ENCODE peak calls at places on chromosomes 5 and 9, in nine cellular contexts. S is ascending aorta; B is GM23248; N is adrenal gland; L is naive thymus-derived CD4-positive, alpha-beta T cell; P is breast epithelium; H is mesendoderm; M is heart right ventricle; C is Panc1. E is an unnamed sample.
A peak's percentile ranks its signal among the peaks of the same experiment; 100 is the strongest.

GRCh38 chr9:95017062-95017461 is 290.6 kb downstream of the AOPEP start:
- DNase-seq in L (no peak), H (no peak), C (no peak), S (no peak), P (no peak), N (no peak), B (peak; percentile 63), M (no peak), E (no peak)

GRCh38 chr9:89723696-89724095 is 118.9 kb downstream of the GADD45G start:
- DNase-seq in S (no peak), B (no peak), H (no peak), C (no peak), M (no peak), P (no peak), L (no peak), N (no peak), E (no peak)

GRCh38 chr9:101737705-101738565 is 512 bp downstream of the GRIN3A start:
- DNase-seq in H (peak; percentile 65), M (no peak), C (no peak), N (no peak), P (no peak), L (no peak), B (peak; percentile 27), S (no peak), E (no peak)

GRCh38 chr5:98510111-98510510 is 263.4 kb upstream of the RGMB start:
- DNase-seq in B (peak; percentile 58), S (no peak), L (no peak), H (peak; percentile 72), P (no peak), M (no peak), N (no peak), C (no peak), E (no peak)

GRCh38 chr5:77843570-77844407 is 67.7 kb upstream of the TBCA start:
- DNase-seq in P (no peak), L (no peak), M (no peak), C (no peak), S (no peak), H (peak; percentile 57), N (no peak), B (peak; percentile 47), E (no peak)

GRCh38 chr9:34084562-34084961 is 35.9 kb upstream of the UBAP2 start:
- DNase-seq in H (no peak), B (peak; percentile 14), S (peak; percentile 24), C (no peak), M (peak; percentile 27), N (no peak), L (no peak), P (no peak), E (no peak)

GRCh38 chr9:136059321-136059791 is 35.7 kb downstream of the NACC2 start:
- DNase-seq in S (no peak), M (no peak), C (no peak), N (no peak), L (no peak), H (no peak), P (no peak), B (no peak), E (no peak)

GRCh38 chr9:83036043-83036442 is 26.9 kb downstream of the RASEF start:
- DNase-seq in N (no peak), C (no peak), S (no peak), B (no peak), H (no peak), M (no peak), P (no peak), L (no peak), E (no peak)

GRCh38 chr9:138052322-138052615 is 174.7 kb downstream of the CACNA1B start:
- DNase-seq in B (no peak), C (no peak), S (no peak), L (no peak), M (no peak), N (no peak), P (no peak), H (no peak), E (no peak)

GRCh38 chr9:4182831-4183230 is 117.0 kb downstream of the GLIS3 start:
- DNase-seq in P (no peak), B (peak; percentile 4), M (no peak), S (no peak), C (no peak), L (no peak), N (no peak), H (no peak), E (no peak)

GRCh38 chr9:71725590-71726338 is 42.5 kb downstream of the CEMIP2 start:
- DNase-seq in B (peak; percentile 74), H (no peak), L (no peak), P (no peak), M (no peak), S (no peak), C (peak; percentile 35), N (no peak), E (no peak)

GRCh38 chr5:139955616-139956283 is 87.3 kb downstream of the NRG2 start:
- DNase-seq in N (no peak), M (no peak), H (peak; percentile 82), B (no peak), S (no peak), L (no peak), P (no peak), C (no peak), E (no peak)

GRCh38 chr9:74443036-74443750 is 53.9 kb upstream of the RORB start:
- DNase-seq in M (no peak), C (no peak), B (peak; percentile 6), L (no peak), N (no peak), P (no peak), S (no peak), H (no peak), E (no peak)

GRCh38 chr5:149828161-149829011 is 98.3 kb downstream of the PPARGC1B start:
- DNase-seq in N (peak; percentile 88), B (peak; percentile 91), L (peak; percentile 77), P (peak; percentile 89), H (peak; percentile 98), M (peak; percentile 88), C (peak; percentile 77), S (no peak), E (peak; percentile 79)
- H3K36me3 ChIP-seq in N (no peaks in the 10 kb centered on the region), B (no peaks in the 10 kb centered on the region), L (no peaks in the 10 kb centered on the region), P (no peaks in the 10 kb centered on the region), H (no peaks in the 10 kb centered on the region), M (peaks cover 70% of the 10 kb centered on the region), C (no peaks in the 10 kb centered on the region), S (no peaks in the 10 kb centered on the region), E (peaks cover 31% of the 10 kb centered on the region)

GRCh38 chr9:93451762-93452709 is 551 bp downstream of the FAM120A start:
- DNase-seq in P (no peak), C (no peak), B (peak; percentile 78), S (no peak), N (peak; percentile 61), M (peak; percentile 42), L (peak; percentile 46), H (peak; percentile 65), E (peak; percentile 46)
- H3K36me3 ChIP-seq in P (no peaks in the 10 kb centered on the region), C (peaks cover 7% of the 10 kb centered on the region), B (peaks cover 24% of the 10 kb centered on the region), S (peaks cover 21% of the 10 kb centered on the region), N (no peaks in the 10 kb centered on the region), M (peaks cover 30% of the 10 kb centered on the region), L (peaks cover 5% of the 10 kb centered on the region), H (no peaks in the 10 kb centered on the region), E (peaks cover 53% of the 10 kb centered on the region)

GRCh38 chr5:126984632-126985031 is 45.7 kb downstream of the MARCHF3 start:
- DNase-seq in M (no peak), N (no peak), C (no peak), L (no peak), S (no peak), H (no peak), B (peak; percentile 59), P (no peak), E (no peak)

GRCh38 chr5:126987271-126987899 is 43.0 kb downstream of the MARCHF3 start:
- DNase-seq in M (no peak), N (no peak), B (no peak), L (no peak), P (no peak), S (no peak), C (no peak), H (no peak), E (no peak)

GRCh38 chr5:126982926-126983873 is 47.2 kb downstream of the MARCHF3 start:
- DNase-seq in M (no peak), S (no peak), L (no peak), N (no peak), C (no peak), H (no peak), B (no peak), P (no peak), E (no peak)

GRCh38 chr5:126983874-126984266 is 46.5 kb downstream of the MARCHF3 start:
- DNase-seq in L (no peak), S (no peak), H (no peak), M (no peak), C (no peak), P (no peak), N (no peak), B (no peak), E (no peak)

GRCh38 chr5:126988021-126988569 is 42.3 kb downstream of the MARCHF3 start:
- DNase-seq in P (no peak), S (no peak), M (no peak), H (no peak), N (no peak), B (no peak), L (peak; percentile 81), C (no peak), E (no peak)
- H3K36me3 ChIP-seq in P (no peaks in the 10 kb centered on the region), S (no peaks in the 10 kb centered on the region), M (no peaks in the 10 kb centered on the region), H (no peaks in the 10 kb centered on the region), N (no peaks in the 10 kb centered on the region), B (no peaks in the 10 kb centered on the region), L (no peaks in the 10 kb centered on the region), C (no peaks in the 10 kb centered on the region), E (no peaks in the 10 kb centered on the region)

GRCh38 chr5:8843766-8844165 is 702.1 kb downstream of the SEMA5A start:
- DNase-seq in S (no peak), M (no peak), L (no peak), B (peak; percentile 87), N (no peak), H (no peak), C (no peak), P (no peak), E (no peak)

GRCh38 chr5:8844847-8845246 is 701.0 kb downstream of the SEMA5A start:
- DNase-seq in L (no peak), B (peak; percentile 34), N (no peak), P (no peak), H (no peak), C (no peak), S (no peak), M (no peak), E (no peak)

GRCh38 chr5:8845316-8845715 is 700.6 kb downstream of the SEMA5A start:
- DNase-seq in M (no peak), S (no peak), H (no peak), N (no peak), P (no peak), C (no peak), B (peak; percentile 81), L (no peak), E (no peak)

GRCh38 chr5:8844206-8844605 is 701.7 kb downstream of the SEMA5A start:
- DNase-seq in H (no peak), N (no peak), B (peak; percentile 45), P (no peak), C (no peak), S (no peak), L (no peak), M (no peak), E (no peak)

DNA sequence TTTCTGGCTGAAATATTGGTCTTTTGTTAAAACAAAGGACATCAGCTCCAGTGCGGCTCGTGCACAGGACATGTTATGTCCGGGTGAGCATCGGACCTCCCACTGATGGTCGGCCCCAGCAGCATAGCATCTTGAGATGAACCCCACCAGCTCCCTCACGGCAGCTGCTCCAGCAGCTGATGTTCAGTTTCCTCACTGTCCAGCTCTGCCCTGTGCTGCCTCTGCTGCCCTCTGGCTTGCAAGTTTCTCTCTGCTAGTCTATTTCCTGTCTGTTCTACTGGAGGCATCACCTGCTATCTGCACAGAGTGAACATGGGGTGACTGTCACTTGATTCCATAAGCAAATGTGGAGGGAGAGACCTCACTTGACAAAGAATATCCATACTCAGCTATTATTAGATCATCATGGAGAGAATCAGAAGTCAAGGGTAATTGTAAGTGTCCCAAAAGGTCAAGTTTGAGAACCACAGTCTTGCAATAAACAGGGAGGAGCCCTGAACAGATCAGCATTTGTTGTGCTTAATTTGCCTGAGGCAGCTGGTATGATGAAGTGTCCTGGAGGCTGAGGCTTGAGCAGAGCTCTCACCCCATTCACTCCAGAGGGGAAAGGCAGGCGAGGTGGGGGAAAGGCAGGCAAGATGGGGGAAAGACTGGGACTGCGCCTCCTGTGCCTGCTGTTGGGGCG is 702.8 kb downstream of the SEMA5A start:
- DNase-seq in H (peak; percentile 18), S (no peak), P (no peak), L (no peak), C (no peak), N (no peak), B (peak; percentile 70), M (no peak), E (peak; percentile 49)
- H3K36me3 ChIP-seq in H (no peaks in the 10 kb centered on the region), S (no peaks in the 10 kb centered on the region), P (no peaks in the 10 kb centered on the region), L (no peaks in the 10 kb centered on the region), C (no peaks in the 10 kb centered on the region), N (no peaks in the 10 kb centered on the region), B (no peaks in the 10 kb centered on the region), M (no peaks in the 10 kb centered on the region), E (no peaks in the 10 kb centered on the region)

E was measured in DND-41.